ENCODE peak calls at places on chromosomes 3 and 15, in nine cellular contexts. D is mesothelial cell of epicardium; G is LoVo; P is activated T-helper 1 cell treated with anti-CD3 and anti-CD28 coated beads, Interleukin-12 subunit alpha, Interleukin-12 subunit beta, Interleukin-2, Interleukin-4 antibody, amounts not matched to agents 30 ng/mL and 10 ng/mL and 1 ng/mL, durations not matched to agents 14 hours and 24 hours and 36 hours; A is tibial artery; K is NCI-H146; I is H9; Z is T-helper 17 cell; R is skeletal muscle cell. Q is an unnamed sample.

GRCh38 chr3:101836907-101837598 is 12.3 kb upstream of the NFKBIZ start:
- DNase-seq in D (no peak), G (peak), P (no peak), A (no peak), K (no peak), I (no peak), Z (no peak), R (peak), Q (no peak)

GRCh38 chr3:131591394-131591990 is 88.7 kb upstream of the MRPL3 start:
- DNase-seq in D (peak), G (no peak), P (no peak), A (no peak), K (no peak), I (no peak), Z (no peak), R (peak), Q (no peak)

GRCh38 chr3:135576786-135577185 is 388.7 kb upstream of the PPP2R3A start:
- DNase-seq in D (no peak), G (no peak), P (no peak), A (no peak), K (peak), I (no peak), Z (no peak), R (no peak), Q (no peak)

GRCh38 chr3:177195242-177195940 is 1.9 kb downstream of the TBL1XR1 start:
- DNase-seq in D (no peak), G (no peak), P (no peak), A (no peak), K (peak), I (no peak), Z (no peak), R (no peak), Q (no peak)

GRCh38 chr15:66068801-66069200 is 184.7 kb downstream of the MEGF11 start:
- DNase-seq in D (no peak), G (no peak), P (no peak), A (no peak), K (no peak), I (no peak), Z (no peak), R (no peak), Q (no peak)

GRCh38 chr3:139303216-139303615 is 40.6 kb upstream of the MRPS22 start:
- DNase-seq in D (no peak), G (no peak), P (no peak), A (no peak), K (no peak), I (no peak), Z (no peak), R (no peak), Q (no peak)

GRCh38 chr3:197959500-197959890 is 522 bp upstream of the LMLN start:
- DNase-seq in D (no peak), G (no peak), P (no peak), A (no peak), K (no peak), I (no peak), Z (no peak), R (no peak), Q (no peak)

GRCh38 chr3:185688808-185689207 is 102.7 kb downstream of the SENP2 start:
- DNase-seq in D (no peak), G (peak), P (no peak), A (no peak), K (peak), I (peak), Z (no peak), R (peak), Q (no peak)

GRCh38 chr3:1135194-1135593 is 42.4 kb downstream of the CNTN6 start:
- DNase-seq in D (no peak), G (no peak), P (no peak), A (no peak), K (no peak), I (no peak), Z (no peak), R (no peak), Q (no peak)

GRCh38 chr15:98903377-98904018 is 104.1 kb downstream of the PGPEP1L start:
- DNase-seq in D (no peak), G (no peak), P (no peak), A (no peak), K (no peak), I (no peak), Z (no peak), R (peak), Q (no peak)

GRCh38 chr3:123723527-123724168 is 138.8 kb upstream of the HACD2 start:
- DNase-seq in D (peak), G (peak), P (peak), A (peak), K (peak), I (peak), Z (no peak), R (no peak), Q (no peak)

GRCh38 chr15:60729850-60730458 is 251.0 kb upstream of the ICE2 start:
- DNase-seq in D (no peak), G (no peak), P (peak), A (no peak), K (no peak), I (no peak), Z (no peak), R (no peak), Q (no peak)

GRCh38 chr3:54876694-54877093 is 51.2 kb downstream of the LRTM1 start:
- DNase-seq in D (no peak), G (no peak), P (no peak), A (no peak), K (no peak), I (no peak), Z (no peak), R (no peak), Q (no peak)

GRCh38 chr3:54962200-54962599 is 34.3 kb upstream of the LRTM1 start:
- DNase-seq in D (no peak), G (no peak), P (no peak), A (no peak), K (no peak), I (no peak), Z (no peak), R (no peak), Q (no peak)

GRCh38 chr3:99765042-99765942 is 52.4 kb upstream of the CMSS1 start:
- DNase-seq in D (no peak), G (no peak), P (no peak), A (no peak), K (no peak), I (no peak), Z (no peak), R (peak), Q (no peak)

Q was measured in activated B cell treated with CpG ODN at 0.5 μM for 24 hours.